ENCODE peak calls at places on chromosomes 11 and 22, in eight cellular contexts. One of them, this sample, is unnamed. For H3K27me3, the result is how much of the 10 kb centered on the place peaks cover.

GRCh38 chr22:29511126-29511854 is 31.3 kb downstream of the NEFH start:
- DNase-seq in ovary: no peak
- DNase-seq in brain microvascular endothelial cell: no peak
- DNase-seq in uterus: no peak
- DNase-seq in CD8-positive, alpha-beta T cell: no peak
- DNase-seq in left ventricle myocardium inferior: no peak
- DNase-seq in naive thymus-derived CD4-positive, alpha-beta T cell: no peak
- DNase-seq in IMR-90: no peak
- DNase-seq in this sample: no peak

GRCh38 chr11:10323793-10324170 is 18.9 kb downstream of the ADM start:
- DNase-seq in CD8-positive, alpha-beta T cell: no peak
- DNase-seq in uterus: no peak
- DNase-seq in brain microvascular endothelial cell: peak
- DNase-seq in ovary: no peak
- DNase-seq in left ventricle myocardium inferior: no peak
- DNase-seq in IMR-90: peak
- DNase-seq in naive thymus-derived CD4-positive, alpha-beta T cell: no peak
- DNase-seq in this sample: no peak

GRCh38 chr11:119810478-119811232 is 81.7 kb upstream of the NECTIN1 start:
- DNase-seq in CD8-positive, alpha-beta T cell: no peak
- DNase-seq in naive thymus-derived CD4-positive, alpha-beta T cell: no peak
- DNase-seq in uterus: no peak
- DNase-seq in IMR-90: no peak
- DNase-seq in ovary: no peak
- DNase-seq in left ventricle myocardium inferior: no peak
- DNase-seq in brain microvascular endothelial cell: no peak
- DNase-seq in this sample: no peak

GRCh38 chr11:31813961-31814868 is 3.1 kb upstream of the PAX6 start:
- DNase-seq in naive thymus-derived CD4-positive, alpha-beta T cell: no peak
- DNase-seq in CD8-positive, alpha-beta T cell: no peak
- DNase-seq in ovary: no peak
- DNase-seq in brain microvascular endothelial cell: no peak
- DNase-seq in IMR-90: no peak
- DNase-seq in uterus: no peak
- DNase-seq in left ventricle myocardium inferior: no peak
- DNase-seq in this sample: no peak

GRCh38 chr11:107996025-107996776 is 12.5 kb upstream of the CUL5 start:
- DNase-seq in brain microvascular endothelial cell: no peak
- DNase-seq in IMR-90: no peak
- DNase-seq in naive thymus-derived CD4-positive, alpha-beta T cell: no peak
- DNase-seq in uterus: no peak
- DNase-seq in CD8-positive, alpha-beta T cell: no peak
- DNase-seq in left ventricle myocardium inferior: no peak
- DNase-seq in ovary: no peak
- DNase-seq in this sample: no peak

GRCh38 chr11:69443138-69443967 is 38.1 kb upstream of the LINC01488 start:
- DNase-seq in uterus: peak
- DNase-seq in CD8-positive, alpha-beta T cell: peak
- DNase-seq in ovary: peak
- DNase-seq in brain microvascular endothelial cell: peak
- DNase-seq in IMR-90: peak
- DNase-seq in naive thymus-derived CD4-positive, alpha-beta T cell: peak
- DNase-seq in left ventricle myocardium inferior: peak
- DNase-seq in this sample: peak

GRCh38 chr22:46602025-46602424 is 18.2 kb upstream of the GRAMD4 start:
- DNase-seq in IMR-90: no peak
- DNase-seq in left ventricle myocardium inferior: peak
- DNase-seq in CD8-positive, alpha-beta T cell: no peak
- DNase-seq in ovary: no peak
- DNase-seq in naive thymus-derived CD4-positive, alpha-beta T cell: no peak
- DNase-seq in uterus: no peak
- DNase-seq in brain microvascular endothelial cell: no peak
- DNase-seq in this sample: no peak

GRCh38 chr11:105297463-105297862 is 157.9 kb upstream of the CARD18 start:
- DNase-seq in CD8-positive, alpha-beta T cell: no peak
- DNase-seq in ovary: no peak
- DNase-seq in IMR-90: peak
- DNase-seq in naive thymus-derived CD4-positive, alpha-beta T cell: no peak
- DNase-seq in uterus: no peak
- DNase-seq in brain microvascular endothelial cell: no peak
- DNase-seq in left ventricle myocardium inferior: no peak
- DNase-seq in this sample: no peak

GRCh38 chr22:17734197-17734596 is 40.1 kb downstream of the BID start:
- DNase-seq in CD8-positive, alpha-beta T cell: no peak
- DNase-seq in ovary: no peak
- DNase-seq in uterus: no peak
- DNase-seq in left ventricle myocardium inferior: no peak
- DNase-seq in IMR-90: peak
- DNase-seq in naive thymus-derived CD4-positive, alpha-beta T cell: no peak
- DNase-seq in brain microvascular endothelial cell: peak
- DNase-seq in this sample: no peak

GRCh38 chr22:46931414-46931813 is 169.0 kb downstream of the TBC1D22A start:
- DNase-seq in ovary: no peak
- DNase-seq in uterus: no peak
- DNase-seq in IMR-90: no peak
- DNase-seq in CD8-positive, alpha-beta T cell: no peak
- DNase-seq in left ventricle myocardium inferior: no peak
- DNase-seq in naive thymus-derived CD4-positive, alpha-beta T cell: no peak
- DNase-seq in brain microvascular endothelial cell: peak
- DNase-seq in this sample: no peak

GRCh38 chr22:40156001-40156516 is 21.7 kb upstream of the TNRC6B start:
- DNase-seq in uterus: no peak
- DNase-seq in brain microvascular endothelial cell: peak
- DNase-seq in CD8-positive, alpha-beta T cell: no peak
- DNase-seq in left ventricle myocardium inferior: no peak
- DNase-seq in naive thymus-derived CD4-positive, alpha-beta T cell: no peak
- DNase-seq in IMR-90: peak
- DNase-seq in ovary: no peak
- DNase-seq in this sample: no peak

GRCh38 chr11:97893612-97894011 is 1127.1 kb upstream of the CNTN5 start:
- DNase-seq in IMR-90: no peak
- DNase-seq in uterus: no peak
- DNase-seq in naive thymus-derived CD4-positive, alpha-beta T cell: no peak
- DNase-seq in ovary: no peak
- DNase-seq in CD8-positive, alpha-beta T cell: no peak
- DNase-seq in left ventricle myocardium inferior: no peak
- DNase-seq in brain microvascular endothelial cell: no peak
- DNase-seq in this sample: no peak

GRCh38 chr11:10515418-10515817 is 25.6 kb downstream of the RNF141 start:
- DNase-seq in IMR-90: no peak
- DNase-seq in CD8-positive, alpha-beta T cell: no peak
- DNase-seq in ovary: no peak
- DNase-seq in left ventricle myocardium inferior: no peak
- DNase-seq in brain microvascular endothelial cell: no peak
- DNase-seq in naive thymus-derived CD4-positive, alpha-beta T cell: no peak
- DNase-seq in uterus: no peak
- DNase-seq in this sample: no peak

GRCh38 chr11:1303196-1303821 is 6.1 kb downstream of the TOLLIP start:
- DNase-seq in brain microvascular endothelial cell: no peak
- DNase-seq in uterus: peak
- DNase-seq in left ventricle myocardium inferior: no peak
- DNase-seq in CD8-positive, alpha-beta T cell: no peak
- DNase-seq in IMR-90: no peak
- DNase-seq in ovary: no peak
- DNase-seq in naive thymus-derived CD4-positive, alpha-beta T cell: no peak
- DNase-seq in this sample: no peak

GRCh38 chr11:80596291-80596810 is 1155.5 kb upstream of the TENM4 start:
- DNase-seq in uterus: no peak
- DNase-seq in naive thymus-derived CD4-positive, alpha-beta T cell: no peak
- DNase-seq in brain microvascular endothelial cell: peak
- DNase-seq in IMR-90: peak
- DNase-seq in left ventricle myocardium inferior: no peak
- DNase-seq in ovary: no peak
- DNase-seq in CD8-positive, alpha-beta T cell: no peak
- DNase-seq in this sample: no peak
- H3K27me3 ChIP-seq in uterus: under half
- H3K27me3 ChIP-seq in naive thymus-derived CD4-positive, alpha-beta T cell: under half
- H3K27me3 ChIP-seq in brain microvascular endothelial cell: under half
- H3K27me3 ChIP-seq in IMR-90: under half
- H3K27me3 ChIP-seq in left ventricle myocardium inferior: under half
- H3K27me3 ChIP-seq in ovary: under half
- H3K27me3 ChIP-seq in CD8-positive, alpha-beta T cell: under half
- H3K27me3 ChIP-seq in this sample: under half

DNA sequence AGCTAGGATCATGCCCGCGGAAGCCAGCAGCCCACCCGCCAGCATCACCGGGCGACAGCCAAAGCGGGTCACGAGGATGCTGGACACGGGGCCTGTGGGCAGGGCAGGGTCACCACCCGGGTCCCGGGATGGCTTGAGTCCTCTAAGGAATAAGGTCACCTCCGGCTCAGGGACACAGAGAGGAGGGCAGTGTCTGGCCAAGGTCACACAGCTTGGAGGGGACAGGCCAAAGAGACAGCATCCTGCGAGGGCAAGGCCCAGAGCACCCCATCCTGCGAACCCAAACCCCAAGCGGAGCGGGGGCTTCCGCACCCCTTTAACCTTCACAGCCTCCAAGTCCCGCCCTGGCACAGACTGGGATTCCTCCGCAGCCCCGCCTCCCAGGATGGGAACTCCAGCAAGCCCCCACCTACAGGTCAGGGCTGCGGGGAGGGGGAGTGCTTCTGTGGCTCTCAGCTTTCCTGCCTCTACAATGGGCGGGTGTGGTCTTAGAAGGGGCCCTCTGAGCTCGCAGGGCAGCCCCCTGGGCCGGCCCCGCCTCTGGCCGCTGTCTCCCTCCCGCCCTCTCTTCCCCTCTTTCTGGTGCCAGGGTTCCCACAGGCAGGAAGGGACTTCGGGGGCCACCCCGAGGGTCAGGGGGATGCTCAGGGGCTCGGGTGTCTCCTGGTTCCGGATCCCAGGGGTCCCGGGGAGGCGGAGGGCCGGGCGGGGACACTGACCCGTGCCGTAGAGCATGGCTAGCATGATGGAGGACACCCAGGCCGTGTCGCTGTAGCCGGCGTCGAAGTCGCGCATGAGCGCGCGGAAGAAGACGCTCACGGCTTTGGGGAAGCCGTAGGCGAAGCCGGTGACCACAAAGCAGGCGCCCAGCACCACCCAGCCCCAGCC is 1.8 kb downstream of the SLC16A8 start:
- DNase-seq in ovary: no peak
- DNase-seq in IMR-90: no peak
- DNase-seq in uterus: no peak
- DNase-seq in CD8-positive, alpha-beta T cell: no peak
- DNase-seq in naive thymus-derived CD4-positive, alpha-beta T cell: no peak
- DNase-seq in brain microvascular endothelial cell: no peak
- DNase-seq in left ventricle myocardium inferior: no peak
- DNase-seq in this sample: no peak
- H3K4me3 ChIP-seq in ovary: no peak
- H3K4me3 ChIP-seq in IMR-90: no peak
- H3K4me3 ChIP-seq in uterus: no peak
- H3K4me3 ChIP-seq in CD8-positive, alpha-beta T cell: no peak
- H3K4me3 ChIP-seq in naive thymus-derived CD4-positive, alpha-beta T cell: no peak
- H3K4me3 ChIP-seq in brain microvascular endothelial cell: no peak
- H3K4me3 ChIP-seq in left ventricle myocardium inferior: peak
- H3K4me3 ChIP-seq in this sample: no peak

DNA sequence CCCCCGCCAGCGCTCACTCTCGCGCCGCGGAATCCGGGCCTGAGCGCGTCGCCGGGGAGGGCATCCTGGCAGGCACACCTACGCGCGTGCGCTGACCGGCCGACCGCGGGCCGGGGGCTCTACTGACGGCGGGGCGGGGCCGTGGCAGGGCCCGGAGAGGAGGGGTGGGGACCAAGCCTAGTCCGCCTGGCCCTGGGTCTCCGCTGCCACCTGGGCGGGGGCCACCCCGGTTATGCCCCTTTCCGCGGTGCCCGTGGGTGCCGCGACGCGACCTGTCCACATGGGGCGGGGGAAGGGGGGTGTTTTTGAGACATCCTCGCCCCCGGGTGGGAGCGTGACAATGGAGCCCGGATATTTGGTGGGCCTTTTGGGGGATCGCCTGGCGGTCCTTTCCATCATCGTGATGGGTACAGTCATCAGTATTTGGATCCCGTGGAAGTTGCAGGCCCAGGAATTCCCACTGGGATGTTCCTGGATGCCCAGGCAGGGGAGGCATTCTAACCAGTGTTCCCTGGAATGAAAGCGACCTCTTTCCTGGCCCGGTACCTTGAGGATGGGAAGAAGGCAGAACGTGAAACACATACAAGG is 2.2 kb downstream of the NCAM1 start:
- DNase-seq in ovary: peak
- DNase-seq in CD8-positive, alpha-beta T cell: no peak
- DNase-seq in brain microvascular endothelial cell: no peak
- DNase-seq in left ventricle myocardium inferior: no peak
- DNase-seq in naive thymus-derived CD4-positive, alpha-beta T cell: no peak
- DNase-seq in uterus: peak
- DNase-seq in IMR-90: no peak
- DNase-seq in this sample: no peak
- H3K27me3 ChIP-seq in ovary: under half
- H3K27me3 ChIP-seq in CD8-positive, alpha-beta T cell: under half
- H3K27me3 ChIP-seq in brain microvascular endothelial cell: under half
- H3K27me3 ChIP-seq in left ventricle myocardium inferior: half or more
- H3K27me3 ChIP-seq in naive thymus-derived CD4-positive, alpha-beta T cell: under half
- H3K27me3 ChIP-seq in uterus: under half
- H3K27me3 ChIP-seq in IMR-90: under half
- H3K27me3 ChIP-seq in this sample: under half

GRCh38 chr22:35619336-35620094 is 2.4 kb upstream of the MB start:
- DNase-seq in naive thymus-derived CD4-positive, alpha-beta T cell: no peak
- DNase-seq in left ventricle myocardium inferior: no peak
- DNase-seq in brain microvascular endothelial cell: no peak
- DNase-seq in IMR-90: no peak
- DNase-seq in CD8-positive, alpha-beta T cell: no peak
- DNase-seq in ovary: no peak
- DNase-seq in uterus: no peak
- DNase-seq in this sample: no peak

GRCh38 chr22:35618427-35619223 is 1.5 kb upstream of the MB start:
- DNase-seq in left ventricle myocardium inferior: no peak
- DNase-seq in IMR-90: no peak
- DNase-seq in brain microvascular endothelial cell: no peak
- DNase-seq in CD8-positive, alpha-beta T cell: no peak
- DNase-seq in naive thymus-derived CD4-positive, alpha-beta T cell: no peak
- DNase-seq in uterus: no peak
- DNase-seq in ovary: no peak
- DNase-seq in this sample: no peak

GRCh38 chr22:35620624-35621245 is 3.6 kb upstream of the MB start:
- DNase-seq in ovary: no peak
- DNase-seq in CD8-positive, alpha-beta T cell: no peak
- DNase-seq in brain microvascular endothelial cell: peak
- DNase-seq in left ventricle myocardium inferior: no peak
- DNase-seq in IMR-90: peak
- DNase-seq in uterus: peak
- DNase-seq in naive thymus-derived CD4-positive, alpha-beta T cell: no peak
- DNase-seq in this sample: no peak

GRCh38 chr22:35622132-35622913 is 5.2 kb upstream of the MB start:
- DNase-seq in naive thymus-derived CD4-positive, alpha-beta T cell: no peak
- DNase-seq in left ventricle myocardium inferior: peak
- DNase-seq in CD8-positive, alpha-beta T cell: no peak
- DNase-seq in brain microvascular endothelial cell: no peak
- DNase-seq in IMR-90: no peak
- DNase-seq in uterus: no peak
- DNase-seq in ovary: no peak
- DNase-seq in this sample: no peak

DNA sequence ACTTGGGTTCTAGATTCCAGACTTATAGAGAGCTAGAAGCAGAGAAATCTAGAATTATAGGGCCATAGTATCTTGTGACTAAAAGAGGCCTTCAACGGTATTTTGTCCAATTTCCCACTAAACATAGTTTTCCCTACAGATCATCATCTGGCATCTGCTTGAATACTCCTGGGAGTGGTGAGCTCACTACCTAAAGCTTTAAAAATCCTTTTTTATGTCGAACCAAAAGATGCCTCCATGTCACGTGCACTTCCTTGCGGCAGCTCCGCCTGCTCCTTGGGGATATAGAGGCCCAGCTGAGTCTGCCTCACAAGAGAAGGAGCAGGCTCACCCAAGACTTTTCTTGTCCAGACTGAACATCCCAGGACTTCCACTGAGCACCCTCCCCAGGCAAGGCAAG is 4.3 kb upstream of the MB start:
- DNase-seq in brain microvascular endothelial cell: no peak
- DNase-seq in ovary: no peak
- DNase-seq in naive thymus-derived CD4-positive, alpha-beta T cell: no peak
- DNase-seq in uterus: no peak
- DNase-seq in IMR-90: no peak
- DNase-seq in left ventricle myocardium inferior: no peak
- DNase-seq in CD8-positive, alpha-beta T cell: no peak
- DNase-seq in this sample: no peak
- H3K4me3 ChIP-seq in brain microvascular endothelial cell: no peak
- H3K4me3 ChIP-seq in ovary: no peak
- H3K4me3 ChIP-seq in naive thymus-derived CD4-positive, alpha-beta T cell: no peak
- H3K4me3 ChIP-seq in uterus: no peak
- H3K4me3 ChIP-seq in IMR-90: no peak
- H3K4me3 ChIP-seq in left ventricle myocardium inferior: peak
- H3K4me3 ChIP-seq in CD8-positive, alpha-beta T cell: no peak
- H3K4me3 ChIP-seq in this sample: no peak

This sample was measured in CD8-positive, alpha-beta memory T cell.